ENCODE peak calls at places on chromosomes 3 and 15, in nine cellular contexts. E, K, H, R, V, L, A, Z and N are unnamed samples.

GRCh38 chr15:88400591-88400990 is 66.6 kb downstream of the MRPL46 start:
- DNase-seq in E (no peak), K (no peak), H (no peak), R (no peak), V (no peak), L (no peak), A (no peak), Z (no peak), N (no peak)

GRCh38 chr15:32849769-32850668 is 132.2 kb downstream of the GREM1 start:
- DNase-seq in E (no peak), K (peak), H (peak), R (peak), V (no peak), L (no peak), A (peak), Z (peak), N (peak)

GRCh38 chr3:34483290-34483887 is 685.0 kb downstream of the PDCD6IP start:
- DNase-seq in E (no peak), K (no peak), H (no peak), R (no peak), V (no peak), L (no peak), A (no peak), Z (no peak), N (peak)

GRCh38 chr3:138325990-138326389 is 3.7 kb downstream of the NME9 start:
- DNase-seq in E (no peak), K (no peak), H (no peak), R (no peak), V (no peak), L (no peak), A (no peak), Z (no peak), N (no peak)

GRCh38 chr15:69578792-69579587 is 126.4 kb downstream of the RPLP1 start:
- DNase-seq in E (peak), K (no peak), H (no peak), R (no peak), V (no peak), L (no peak), A (peak), Z (no peak), N (no peak)

GRCh38 chr3:125684199-125684598 is 88.9 kb upstream of the OSBPL11 start:
- DNase-seq in E (peak), K (no peak), H (peak), R (peak), V (peak), L (no peak), A (peak), Z (peak), N (no peak)

GRCh38 chr15:89751748-89752147 is 699 bp upstream of the MESP1 start:
- DNase-seq in E (no peak), K (no peak), H (no peak), R (no peak), V (peak), L (no peak), A (peak), Z (no peak), N (no peak)

GRCh38 chr3:141941093-141941492 is 64.7 kb downstream of the ATP1B3 start:
- DNase-seq in E (peak), K (no peak), H (no peak), R (no peak), V (no peak), L (no peak), A (peak), Z (no peak), N (no peak)

GRCh38 chr3:184552863-184553262 is 8.7 kb upstream of the EPHB3 start:
- DNase-seq in E (no peak), K (no peak), H (no peak), R (no peak), V (no peak), L (no peak), A (no peak), Z (no peak), N (no peak)

GRCh38 chr3:49812916-49813496 is 747 bp downstream of the UBA7 start:
- DNase-seq in E (no peak), K (no peak), H (peak), R (no peak), V (no peak), L (no peak), A (no peak), Z (no peak), N (no peak)
- H3K4me3 ChIP-seq in E (peak), K (no peak), H (peak), R (peak), V (no peak), L (no peak), A (no peak), Z (peak), N (peak)

DNA sequence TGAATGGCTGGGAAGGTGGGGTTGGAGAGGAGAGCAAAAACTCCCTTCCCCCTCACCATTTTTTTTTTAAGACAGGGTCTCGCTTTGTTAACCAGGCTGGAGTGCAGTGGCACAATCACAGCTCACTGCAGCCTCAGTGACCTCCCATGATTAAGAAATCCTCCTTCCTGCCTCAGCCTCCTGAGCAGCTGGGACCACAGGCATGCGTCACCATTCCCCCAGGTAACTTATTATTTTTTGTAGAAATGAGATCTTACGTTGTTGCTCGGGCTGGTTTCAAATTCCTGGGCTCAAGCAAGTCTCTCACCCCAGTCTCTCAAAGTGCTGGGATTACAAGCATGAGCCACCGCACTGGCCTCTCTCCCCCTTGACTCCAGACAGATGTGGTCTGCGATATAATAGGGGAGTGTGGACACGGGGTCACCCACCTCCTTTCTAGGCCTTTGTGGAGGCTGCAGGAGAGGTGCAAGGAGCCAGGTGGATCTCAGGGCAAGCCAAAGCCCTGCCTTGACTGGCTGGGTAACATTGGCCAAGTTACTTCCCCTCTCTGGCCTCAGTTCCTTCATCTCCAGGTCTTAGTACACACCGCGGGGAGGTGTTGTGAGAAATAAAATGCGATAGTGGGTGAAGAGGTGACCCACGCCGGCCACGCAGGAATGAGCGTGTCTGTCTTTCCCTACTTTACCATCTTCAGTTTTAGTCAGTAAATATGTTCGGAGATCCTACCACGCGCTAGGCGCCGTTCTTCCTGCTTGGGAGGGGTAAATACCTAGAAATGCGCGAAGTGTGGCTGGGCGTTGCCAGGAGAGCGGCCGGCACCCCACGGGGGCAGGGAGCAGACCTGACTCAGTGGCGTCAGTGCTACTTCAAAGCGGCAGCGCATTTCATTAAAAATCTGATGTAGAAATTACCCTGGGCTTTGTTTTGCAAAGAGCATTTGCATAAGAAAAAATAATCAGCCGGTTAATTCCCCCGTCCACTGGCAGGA is 20.2 kb upstream of the CORO2B start:
- DNase-seq in E (no peak), K (no peak), H (no peak), R (no peak), V (peak), L (no peak), A (no peak), Z (no peak), N (no peak)
- H3K9ac ChIP-seq in E (no peak), K (no peak), H (peak), R (no peak), V (peak), L (no peak), A (no peak), Z (no peak), N (peak)

GRCh38 chr15:28942046-28942445 is 56.3 kb downstream of the APBA2 start:
- DNase-seq in E (no peak), K (no peak), H (no peak), R (no peak), V (no peak), L (no peak), A (no peak), Z (no peak), N (no peak)

GRCh38 chr15:28943146-28943545 is 57.4 kb downstream of the APBA2 start:
- DNase-seq in E (no peak), K (no peak), H (no peak), R (no peak), V (peak), L (no peak), A (no peak), Z (no peak), N (no peak)

GRCh38 chr15:28943611-28944230 is 57.9 kb downstream of the APBA2 start:
- DNase-seq in E (no peak), K (no peak), H (no peak), R (no peak), V (peak), L (no peak), A (no peak), Z (no peak), N (no peak)

GRCh38 chr15:28944286-28944685 is 58.5 kb downstream of the APBA2 start:
- DNase-seq in E (no peak), K (no peak), H (no peak), R (no peak), V (peak), L (no peak), A (no peak), Z (no peak), N (no peak)

GRCh38 chr15:28942521-28943035 is 56.8 kb downstream of the APBA2 start:
- DNase-seq in E (no peak), K (no peak), H (no peak), R (no peak), V (peak), L (no peak), A (no peak), Z (no peak), N (no peak)
- H3K4me3 ChIP-seq in E (no peak), K (no peak), H (no peak), R (no peak), V (no peak), L (no peak), A (no peak), Z (no peak), N (no peak)

DNA sequence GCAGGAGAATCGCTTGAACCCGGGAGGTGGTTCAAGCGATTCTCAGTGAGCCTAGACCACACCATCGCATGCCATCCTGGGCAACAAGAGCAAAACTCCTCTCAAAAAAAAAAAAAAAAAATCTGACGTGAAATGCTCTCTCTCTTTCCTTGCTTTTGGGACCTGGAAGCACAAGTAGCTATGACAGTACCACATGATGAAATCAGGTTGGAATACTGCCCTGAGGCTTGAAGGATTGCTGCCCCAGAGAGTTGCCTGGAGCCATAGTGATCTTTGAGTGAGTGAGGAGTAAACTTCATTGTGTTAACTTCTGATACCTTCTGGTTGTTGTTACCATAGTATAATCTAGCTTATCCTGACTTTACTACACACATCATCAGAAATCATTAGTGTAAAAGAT is 23.3 kb downstream of the AKAP13 start:
- DNase-seq in E (no peak), K (no peak), H (peak), R (peak), V (no peak), L (no peak), A (no peak), Z (peak), N (no peak)
- H3K9ac ChIP-seq in E (no peak), K (no peak), H (no peak), R (no peak), V (no peak), L (no peak), A (no peak), Z (no peak), N (no peak)

GRCh38 chr15:21261396-21261964 is 178.8 kb downstream of the POTEB3 start:
- DNase-seq in E (no peak), K (no peak), H (no peak), R (no peak), V (peak), L (no peak), A (peak), Z (no peak), N (no peak)

GRCh38 chr15:21260966-21261395 is 179.3 kb downstream of the POTEB3 start:
- DNase-seq in E (no peak), K (no peak), H (no peak), R (no peak), V (peak), L (no peak), A (peak), Z (no peak), N (no peak)

GRCh38 chr15:21262851-21263400 is 177.4 kb downstream of the POTEB3 start:
- DNase-seq in E (no peak), K (no peak), H (no peak), R (no peak), V (no peak), L (peak), A (peak), Z (no peak), N (no peak)

GRCh38 chr15:21267231-21267630 is 173.1 kb downstream of the POTEB3 start:
- DNase-seq in E (no peak), K (no peak), H (no peak), R (no peak), V (no peak), L (no peak), A (peak), Z (no peak), N (no peak)

DNA sequence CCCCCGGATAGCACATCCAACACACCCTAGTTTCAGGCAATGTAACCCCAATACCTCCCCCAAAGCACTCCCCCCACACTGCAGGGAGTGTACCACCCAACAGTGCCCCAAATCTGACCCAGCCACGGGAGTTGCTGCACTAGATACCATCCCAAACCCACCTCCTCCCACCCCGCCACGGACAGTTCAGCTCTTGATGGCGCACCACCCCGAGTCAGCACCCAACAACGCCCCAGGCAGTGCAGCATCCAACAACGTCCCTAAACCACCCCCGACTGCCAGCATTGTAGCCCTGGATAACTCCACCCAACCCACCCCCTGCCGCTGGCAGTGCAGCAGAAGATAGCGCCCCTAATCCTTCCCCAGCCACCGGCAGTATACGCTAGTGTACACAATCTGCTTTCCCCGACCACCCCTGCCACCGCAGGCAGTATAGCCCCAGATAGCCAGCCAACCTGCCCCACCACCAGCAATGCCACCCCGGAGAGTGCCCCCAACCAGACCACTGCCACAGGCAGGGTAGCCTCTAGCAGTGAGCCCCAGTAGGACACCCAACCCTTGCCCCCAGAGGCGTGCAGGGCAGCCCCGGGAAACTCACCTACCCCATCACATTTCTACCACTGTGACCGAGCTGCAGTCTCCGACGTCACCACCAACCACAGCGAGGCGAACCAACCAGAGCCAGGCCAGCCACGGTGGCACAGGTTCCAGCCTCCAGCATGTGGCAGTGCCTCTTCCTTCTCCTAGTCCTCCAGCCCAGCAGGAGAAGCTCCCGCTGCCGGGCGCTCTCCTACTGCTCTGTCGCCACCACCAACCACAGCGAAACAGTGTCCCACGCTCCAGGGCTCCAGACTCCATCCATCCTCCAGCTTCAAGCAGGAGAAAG is 178.1 kb downstream of the POTEB3 start:
- DNase-seq in E (no peak), K (no peak), H (no peak), R (no peak), V (peak), L (no peak), A (peak), Z (no peak), N (no peak)
- H3K4me3 ChIP-seq in E (no peak), K (no peak), H (no peak), R (no peak), V (no peak), L (no peak), A (no peak), Z (no peak), N (no peak)

GRCh38 chr3:56990295-56991015 is 70.0 kb upstream of the SPATA12 start:
- DNase-seq in E (no peak), K (no peak), H (no peak), R (no peak), V (no peak), L (no peak), A (peak), Z (no peak), N (no peak)

GRCh38 chr3:56988458-56988857 is 72.0 kb upstream of the SPATA12 start:
- DNase-seq in E (no peak), K (no peak), H (no peak), R (no peak), V (no peak), L (no peak), A (no peak), Z (no peak), N (no peak)

GRCh38 chr3:56987238-56987932 is 73.1 kb upstream of the SPATA12 start:
- DNase-seq in E (peak), K (no peak), H (no peak), R (no peak), V (peak), L (no peak), A (no peak), Z (no peak), N (no peak)

GRCh38 chr3:56989434-56990294 is 70.8 kb upstream of the SPATA12 start:
- DNase-seq in E (no peak), K (no peak), H (no peak), R (no peak), V (no peak), L (no peak), A (no peak), Z (peak), N (no peak)

DNA sequence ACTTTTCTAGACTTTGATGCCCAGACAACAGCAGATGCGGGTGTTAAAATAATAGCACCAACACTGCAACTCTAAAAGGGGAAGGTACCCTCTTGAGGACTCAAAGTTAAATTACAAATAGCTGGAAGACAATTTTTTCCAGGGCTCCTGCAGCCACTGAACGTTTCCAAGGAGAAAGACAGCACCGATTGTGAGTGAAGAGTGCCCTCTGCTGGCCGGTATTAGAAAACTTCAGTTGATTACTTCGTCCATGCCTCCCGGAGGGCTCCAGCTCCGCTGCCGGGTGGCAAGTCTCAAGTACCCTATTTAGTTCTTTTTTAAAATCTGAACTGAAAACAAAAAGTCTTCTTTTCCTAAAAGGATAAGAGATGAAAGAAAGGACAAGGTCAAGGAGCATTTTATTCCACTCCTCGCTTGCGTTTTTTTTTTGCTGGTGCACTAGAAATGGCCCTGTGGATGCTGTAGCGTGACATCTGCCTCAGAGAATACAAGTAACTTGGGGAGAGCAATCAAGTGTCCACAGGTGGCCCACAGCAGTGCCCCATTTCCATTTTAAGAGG is 71.5 kb upstream of the SPATA12 start:
- DNase-seq in E (peak), K (no peak), H (peak), R (peak), V (peak), L (peak), A (peak), Z (peak), N (peak)
- H3K9ac ChIP-seq in E (no peak), K (no peak), H (no peak), R (no peak), V (no peak), L (no peak), A (no peak), Z (no peak), N (peak)

GRCh38 chr3:112333386-112334334 is 704 bp downstream of the CD200 start:
- DNase-seq in E (peak), K (no peak), H (no peak), R (no peak), V (peak), L (no peak), A (no peak), Z (peak), N (peak)

GRCh38 chr3:112334709-112335108 is 1.8 kb downstream of the CD200 start:
- DNase-seq in E (no peak), K (no peak), H (no peak), R (no peak), V (no peak), L (no peak), A (no peak), Z (no peak), N (no peak)

GRCh38 chr3:112338021-112338726 is 5.2 kb downstream of the CD200 start:
- DNase-seq in E (no peak), K (no peak), H (no peak), R (no peak), V (no peak), L (no peak), A (no peak), Z (no peak), N (no peak)

GRCh38 chr3:112327371-112327951 is 5.5 kb upstream of the CD200 start:
- DNase-seq in E (peak), K (peak), H (peak), R (peak), V (no peak), L (peak), A (peak), Z (peak), N (peak)

DNA sequence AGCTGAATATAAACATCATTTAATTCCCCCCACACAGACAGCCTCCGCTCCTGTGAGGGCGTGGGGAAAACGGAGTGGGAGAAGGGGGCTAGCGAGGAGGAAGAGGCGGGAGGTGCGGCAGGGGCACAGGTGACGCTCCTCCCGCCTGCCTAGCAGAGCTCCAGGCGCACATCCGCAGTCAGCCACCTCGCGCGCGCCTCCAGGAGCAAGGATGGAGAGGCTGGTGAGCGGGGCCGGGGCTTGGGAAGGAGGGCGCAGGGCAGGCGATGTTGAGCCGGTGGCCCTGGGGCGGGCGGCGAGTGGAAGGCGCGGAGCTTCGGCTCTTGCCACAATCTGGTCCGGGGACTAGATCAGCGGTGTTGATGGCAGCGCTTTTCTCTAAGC is at the start of gene CD200:
- DNase-seq in E (peak), K (no peak), H (peak), R (peak), V (peak), L (no peak), A (no peak), Z (peak), N (peak)
- H3K4me3 ChIP-seq in E (peak), K (peak), H (peak), R (peak), V (peak), L (no peak), A (no peak), Z (peak), N (peak)